ENCODE peak calls at places on chromosomes 4 and X, in nine cellular contexts. W is CD8-positive, alpha-beta memory T cell; I is PC-3; E is OCI-LY7; P is spleen; J is foreskin keratinocyte; F is dorsolateral prefrontal cortex; U is suprapubic skin; Y is tibial artery. K is an unnamed sample.

GRCh38 chr4:73864365-73864764 is 4.8 kb upstream of the CXCL1 start:
- DNase-seq in W (no peak), I (peak), E (peak), P (no peak), J (no peak), F (no peak), U (no peak), Y (no peak), K (no peak)

GRCh38 chr4:174757736-174758135 is 71.3 kb downstream of the GLRA3 start:
- DNase-seq in W (no peak), I (no peak), E (no peak), P (no peak), J (no peak), F (no peak), U (no peak), Y (no peak), K (no peak)

GRCh38 chr4:41287005-41287404 is 30.3 kb downstream of the UCHL1 start:
- DNase-seq in W (no peak), I (peak), E (no peak), P (no peak), J (no peak), F (no peak), U (no peak), Y (no peak), K (no peak)

GRCh38 chrX:63250253-63250868 is 100.8 kb downstream of the SPIN4 start:
- DNase-seq in W (peak), I (peak), E (peak), P (no peak), J (peak), F (peak), U (no peak), Y (no peak), K (peak)

GRCh38 chrX:153723351-153724251 is 586 bp downstream of the BCAP31 start:
- DNase-seq in W (peak), I (peak), E (peak), P (peak), J (no peak), F (no peak), U (no peak), Y (no peak), K (no peak)

GRCh38 chr4:14403132-14403531 is 599.1 kb upstream of the CPEB2 start:
- DNase-seq in W (no peak), I (no peak), E (no peak), P (no peak), J (no peak), F (no peak), U (no peak), Y (no peak), K (no peak)

GRCh38 chrX:105488731-105489130 is 268.2 kb upstream of the TEX13A start:
- DNase-seq in W (no peak), I (no peak), E (no peak), P (no peak), J (no peak), F (no peak), U (no peak), Y (no peak), K (no peak)

GRCh38 chr4:146916479-146917076 is 29.1 kb downstream of the TTC29 start:
- DNase-seq in W (no peak), I (peak), E (peak), P (no peak), J (no peak), F (no peak), U (no peak), Y (no peak), K (no peak)

GRCh38 chrX:24148535-24149345 is 789 bp upstream of the ZFX start:
- DNase-seq in W (peak), I (peak), E (peak), P (no peak), J (no peak), F (no peak), U (peak), Y (no peak), K (no peak)

GRCh38 chr4:145881991-145882390 is 56.6 kb downstream of the ZNF827 start:
- DNase-seq in W (no peak), I (no peak), E (peak), P (no peak), J (peak), F (peak), U (peak), Y (no peak), K (peak)

GRCh38 chrX:96464880-96465558 is 219.6 kb upstream of the DIAPH2 start:
- DNase-seq in W (no peak), I (no peak), E (no peak), P (no peak), J (no peak), F (no peak), U (no peak), Y (no peak), K (no peak)

GRCh38 chr4:86233681-86234080 is 126.2 kb downstream of the MAPK10 start:
- DNase-seq in W (no peak), I (no peak), E (no peak), P (no peak), J (peak), F (no peak), U (no peak), Y (no peak), K (peak)

GRCh38 chr4:1204828-1205591 is 32.6 kb upstream of the SPON2 start:
- DNase-seq in W (peak), I (no peak), E (no peak), P (peak), J (no peak), F (peak), U (peak), Y (peak), K (no peak)

GRCh38 chrX:109654710-109655109 is 29.7 kb upstream of the KCNE5 start:
- DNase-seq in W (no peak), I (no peak), E (no peak), P (no peak), J (no peak), F (no peak), U (no peak), Y (no peak), K (no peak)

GRCh38 chr4:152936446-152937279 is 540 bp downstream of the FHDC1 start:
- DNase-seq in W (no peak), I (peak), E (no peak), P (peak), J (peak), F (peak), U (no peak), Y (no peak), K (no peak)

GRCh38 chr4:40992472-40993298 is 221.7 kb downstream of the APBB2 start:
- DNase-seq in W (no peak), I (peak), E (peak), P (no peak), J (peak), F (no peak), U (no peak), Y (no peak), K (peak)

GRCh38 chr4:32790803-32791202 is 2070.6 kb downstream of the PCDH7 start:
- DNase-seq in W (no peak), I (no peak), E (no peak), P (no peak), J (no peak), F (no peak), U (no peak), Y (no peak), K (no peak)

GRCh38 chr4:3257125-3257690 is 8.2 kb downstream of the MSANTD1 start:
- DNase-seq in W (peak), I (peak), E (no peak), P (no peak), J (peak), F (no peak), U (peak), Y (peak), K (peak)
- H3K27ac ChIP-seq in W (no peak), I (peak), E (no peak), P (no peak), J (no peak), F (no peak), U (no peak), Y (no peak), K (peak)

DNA sequence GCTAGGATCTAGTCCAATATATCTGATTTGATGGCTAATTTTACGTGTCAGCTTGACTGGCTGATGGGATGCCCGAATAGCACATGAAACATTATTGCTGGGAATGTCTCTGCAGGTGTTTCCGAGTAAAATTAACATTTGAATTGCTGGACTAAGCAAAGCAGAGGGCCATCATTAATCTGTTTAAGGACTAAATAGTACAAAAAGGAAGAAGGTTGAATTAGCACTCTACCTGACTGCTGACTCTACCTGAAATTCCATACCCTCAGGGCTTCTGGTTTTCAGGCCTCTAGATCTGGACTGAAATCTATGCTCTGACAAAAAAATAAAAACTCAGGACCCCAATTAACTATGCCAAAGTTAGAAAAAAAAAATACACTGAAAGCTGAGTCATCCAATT is 1021.9 kb downstream of the FAM133A start:
- DNase-seq in W (no peak), I (no peak), E (no peak), P (no peak), J (no peak), F (no peak), U (no peak), Y (no peak), K (no peak)
- H3K27ac ChIP-seq in W (no peak), I (no peak), E (no peak), P (no peak), J (no peak), F (no peak), U (no peak), Y (no peak), K (no peak)

DNA sequence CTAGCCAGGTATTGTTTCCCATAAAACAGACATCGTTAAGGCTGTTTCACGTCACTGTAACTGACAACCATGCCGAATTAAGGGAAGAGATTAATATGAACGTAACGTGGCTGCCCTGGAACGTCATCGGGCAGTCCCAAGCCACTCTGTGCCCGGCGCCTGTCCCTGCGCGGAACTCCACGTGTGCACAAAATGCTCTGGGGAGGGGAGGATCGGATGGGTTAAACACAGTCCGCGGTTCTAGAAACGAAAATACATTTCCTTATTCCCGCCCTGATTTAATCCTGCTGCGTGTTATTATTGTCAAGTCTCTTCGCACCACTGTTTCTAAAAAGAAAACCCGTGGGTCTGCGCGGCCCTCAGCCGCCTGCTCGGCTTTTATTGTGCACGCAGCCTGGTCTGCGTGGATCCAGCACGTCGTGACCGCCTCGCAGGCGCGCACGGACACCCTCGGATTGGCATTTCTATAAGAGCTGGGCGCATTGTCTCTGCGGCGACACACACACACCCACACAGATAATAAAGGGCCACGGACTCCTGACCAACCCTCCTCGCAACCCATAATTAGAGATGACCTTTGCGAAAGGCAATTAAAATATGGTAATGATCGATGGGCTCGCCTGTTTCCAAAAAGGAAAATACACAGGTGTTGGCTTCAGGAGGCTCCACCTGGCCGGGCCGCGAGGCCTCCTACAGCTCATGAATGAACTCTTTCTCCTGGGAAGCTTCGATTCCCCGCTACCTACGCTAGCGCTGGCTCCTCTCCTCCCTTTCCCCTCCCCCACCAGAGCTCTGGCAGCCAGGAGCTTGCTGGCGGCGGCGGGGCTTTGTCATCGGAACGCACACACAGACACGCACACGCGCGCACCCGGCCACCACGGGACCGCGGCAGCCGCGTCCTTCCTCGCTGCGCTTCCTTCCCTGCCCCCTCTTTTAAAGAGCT is 69.8 kb upstream of the BCOR start:
- DNase-seq in W (no peak), I (no peak), E (peak), P (peak), J (no peak), F (no peak), U (no peak), Y (peak), K (no peak)
- H3K27ac ChIP-seq in W (no peak), I (no peak), E (peak), P (no peak), J (no peak), F (no peak), U (no peak), Y (peak), K (no peak)

GRCh38 chr4:124030038-124030638 is 633.5 kb downstream of the SPRY1 start:
- DNase-seq in W (no peak), I (no peak), E (no peak), P (no peak), J (no peak), F (no peak), U (no peak), Y (no peak), K (no peak)

GRCh38 chr4:124025423-124025822 is 628.8 kb downstream of the SPRY1 start:
- DNase-seq in W (no peak), I (no peak), E (no peak), P (no peak), J (no peak), F (no peak), U (no peak), Y (no peak), K (no peak)

GRCh38 chr4:124028172-124028571 is 631.6 kb downstream of the SPRY1 start:
- DNase-seq in W (no peak), I (no peak), E (no peak), P (no peak), J (no peak), F (no peak), U (no peak), Y (no peak), K (no peak)
- H3K27ac ChIP-seq in W (no peak), I (no peak), E (no peak), P (no peak), J (no peak), F (no peak), U (peak), Y (no peak), K (no peak)

DNA sequence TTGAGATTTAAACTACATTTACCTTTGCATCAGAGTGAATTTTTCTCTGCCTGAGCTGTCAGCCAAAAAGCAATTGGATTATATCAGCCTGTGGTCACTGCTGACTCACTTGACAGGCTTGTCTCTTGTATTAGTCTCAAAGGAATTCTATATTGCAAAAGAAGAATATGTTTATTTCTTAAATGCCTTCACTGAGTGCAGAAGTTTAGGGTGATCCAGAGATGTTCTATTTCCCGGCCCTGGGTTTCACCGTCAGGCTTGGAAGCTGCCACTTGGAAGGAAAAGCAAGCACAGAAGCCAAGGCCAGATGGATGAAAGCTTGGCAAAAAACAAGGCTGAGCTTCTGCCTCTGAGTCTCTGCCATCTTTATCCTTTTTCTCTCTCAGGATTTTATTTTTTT is 80.9 kb downstream of the FAM114A1 start:
- DNase-seq in W (no peak), I (peak), E (no peak), P (no peak), J (peak), F (peak), U (no peak), Y (peak), K (peak)
- H3K27ac ChIP-seq in W (no peak), I (peak), E (no peak), P (no peak), J (no peak), F (peak), U (no peak), Y (no peak), K (peak)

GRCh38 chrX:52424658-52425057 is 55.8 kb downstream of the XAGE2 start:
- DNase-seq in W (no peak), I (peak), E (no peak), P (no peak), J (no peak), F (no peak), U (no peak), Y (no peak), K (no peak)
- H3K27ac ChIP-seq in W (no peak), I (no peak), E (no peak), P (no peak), J (no peak), F (no peak), U (no peak), Y (no peak), K (no peak)

K was measured in epithelial cell of prostate.